ENCODE peak calls at places on chromosomes 5 and 9, in seven cellular contexts. O is Karpas-422, Q is keratinocyte, D is MM.1S, S is astrocyte, W is neuronal stem cell, T is IMR-90. A is an unnamed sample.

GRCh38 chr5:134503088-134503936 is 22.2 kb upstream of the JADE2 start:
- DNase-seq in Q (peak; percentile 85), O (no peak), W (no peak), T (peak; percentile 99), D (peak; percentile 56), S (peak; percentile 99), A (peak; percentile 92)

GRCh38 chr9:12759767-12760166 is 15.1 kb upstream of the LURAP1L start:
- DNase-seq in D (no peak), T (peak; percentile 73), S (peak; percentile 36), Q (no peak), O (no peak), W (no peak), A (no peak)

GRCh38 chr9:113687680-113688371 is 188.3 kb upstream of the ZNF618 start:
- DNase-seq in W (no peak), Q (no peak), S (no peak), D (no peak), T (no peak), O (peak; percentile 25), A (no peak)

GRCh38 chr5:10564838-10565784 is 1.2 kb downstream of the ANKRD33B start:
- DNase-seq in W (no peak), S (no peak), Q (no peak), T (no peak), D (no peak), O (no peak), A (no peak)

GRCh38 chr9:126155756-126156664 is 170.6 kb upstream of the MVB12B start:
- DNase-seq in O (no peak), D (no peak), Q (no peak), T (no peak), W (no peak), S (no peak), A (no peak)

GRCh38 chr5:91264311-91265051 is 118.6 kb downstream of the ARRDC3 start:
- DNase-seq in D (no peak), S (no peak), T (no peak), Q (no peak), O (no peak), W (no peak), A (no peak)

GRCh38 chr5:71782771-71783770 is 64.0 kb downstream of the CARTPT start:
- DNase-seq in O (peak; percentile 80), D (peak; percentile 48), T (peak; percentile 75), Q (no peak), S (peak; percentile 48), W (peak; percentile 73), A (peak; percentile 67)

GRCh38 chr5:73592546-73592945 is 27.0 kb downstream of the UTP15 start:
- DNase-seq in Q (no peak), W (no peak), S (peak; percentile 39), D (no peak), O (no peak), T (peak; percentile 61), A (no peak)

GRCh38 chr5:149341846-149342245 is 3.5 kb upstream of the GRPEL2 start:
- DNase-seq in T (no peak), S (no peak), O (no peak), D (no peak), Q (no peak), W (no peak), A (no peak)

GRCh38 chr9:127132921-127133647 is 10.6 kb upstream of the ANGPTL2 start:
- DNase-seq in D (no peak), S (peak; percentile 46), O (no peak), Q (no peak), T (peak; percentile 75), W (no peak), A (no peak)

GRCh38 chr9:19127881-19128719 is 808 bp upstream of the PLIN2 start:
- DNase-seq in W (peak; percentile 38), O (peak; percentile 67), S (no peak), Q (no peak), T (no peak), D (no peak), A (peak; percentile 54)

GRCh38 chr9:114405294-114406034 is 17.7 kb upstream of the AKNA start:
- DNase-seq in D (peak; percentile 71), S (peak; percentile 43), T (peak; percentile 78), O (peak; percentile 93), W (peak; percentile 73), Q (peak; percentile 38), A (peak; percentile 83)

GRCh38 chr9:112044183-112044582 is 130.9 kb downstream of the SUSD1 start:
- DNase-seq in W (no peak), S (no peak), D (no peak), T (peak; percentile 58), Q (no peak), O (no peak), A (no peak)

GRCh38 chr5:97544279-97545077 is 361.4 kb upstream of the RIOK2 start:
- DNase-seq in Q (no peak), S (no peak), W (no peak), O (no peak), D (no peak), T (peak; percentile 37), A (no peak)

GRCh38 chr5:58239731-58240130 is 220.2 kb downstream of the PLK2 start:
- DNase-seq in S (no peak), O (no peak), D (no peak), T (no peak), W (no peak), Q (no peak), A (no peak)

GRCh38 chr9:107345327-107345726 is 62.2 kb downstream of the RAD23B start:
- DNase-seq in W (no peak), O (no peak), D (no peak), T (no peak), S (no peak), Q (no peak), A (no peak)

GRCh38 chr9:109974143-109974917 is 194.3 kb downstream of the PALM2AKAP2 start:
- DNase-seq in Q (no peak), O (no peak), S (no peak), T (no peak), W (no peak), D (peak; percentile 80), A (no peak)

DNA sequence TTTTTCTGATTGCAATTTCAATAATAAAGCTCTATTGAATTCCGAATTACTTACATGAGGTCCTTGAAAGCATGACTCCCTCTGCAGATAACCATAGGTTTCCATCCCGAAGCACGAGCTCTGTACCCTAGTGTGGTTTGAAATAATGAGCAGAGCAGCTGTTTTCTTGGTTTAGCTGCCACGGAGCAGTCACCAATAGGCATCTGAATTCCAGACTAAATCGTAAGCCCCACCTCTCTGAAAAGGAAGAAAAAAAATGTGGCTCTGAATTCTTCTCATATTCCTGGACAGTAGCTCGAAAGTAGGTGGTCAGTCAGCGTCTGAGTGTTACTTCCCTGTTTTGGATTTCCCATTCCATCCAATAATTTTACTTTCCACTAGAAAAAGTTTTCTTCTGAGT is 18.6 kb upstream of the GNE start:
- DNase-seq in T (peak; percentile 90), O (no peak), S (peak; percentile 88), Q (no peak), D (no peak), W (no peak), A (no peak)
- H3K4me3 ChIP-seq in T (peak overlapping the region; percentile 8), O (no peak overlapping the region), S (peak overlapping the region; percentile 49), Q (no peak overlapping the region), D (no peak overlapping the region), W (no peak overlapping the region), A (no peak overlapping the region)

GRCh38 chr9:14030350-14030823 is 283.6 kb downstream of the NFIB start:
- DNase-seq in W (no peak), O (no peak), D (no peak), Q (peak; percentile 35), S (peak; percentile 80), T (peak; percentile 66), A (no peak)

GRCh38 chr9:14031761-14032279 is 282.1 kb downstream of the NFIB start:
- DNase-seq in T (no peak), Q (no peak), W (no peak), O (no peak), D (no peak), S (peak; percentile 24), A (no peak)

GRCh38 chr9:14029811-14030210 is 284.1 kb downstream of the NFIB start:
- DNase-seq in T (no peak), Q (no peak), D (no peak), O (no peak), W (no peak), S (no peak), A (no peak)

GRCh38 chr9:14033067-14033466 is 280.9 kb downstream of the NFIB start:
- DNase-seq in O (no peak), S (no peak), T (no peak), Q (no peak), W (no peak), D (no peak), A (no peak)

DNA sequence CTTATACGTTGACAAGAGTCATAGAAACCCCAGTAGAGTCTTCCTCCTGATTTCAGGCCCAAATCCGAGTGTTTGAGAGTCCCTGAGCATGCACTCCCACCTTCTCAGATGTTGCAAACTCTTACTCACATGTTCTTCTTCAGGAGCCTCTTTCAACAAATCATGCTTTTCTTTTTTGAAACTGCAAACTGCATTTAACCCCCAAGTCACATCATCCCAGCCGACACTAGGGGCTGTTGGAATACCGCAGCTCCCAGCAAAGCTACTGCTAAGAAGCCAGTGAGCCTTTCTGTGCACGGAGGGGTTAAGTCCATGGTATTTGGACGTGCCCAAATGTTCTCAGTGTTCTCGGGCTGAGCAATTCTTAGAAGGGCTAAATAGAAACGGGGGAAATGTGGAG is 282.9 kb downstream of the NFIB start:
- DNase-seq in O (no peak), W (peak; percentile 29), D (no peak), S (peak; percentile 56), T (peak; percentile 18), Q (no peak), A (no peak)
- H2AFZ ChIP-seq in O (no peak overlapping the region), W (peak overlapping the region; percentile 42), D (no peak overlapping the region), S (peak overlapping the region; percentile 16), T (no peak overlapping the region), Q (peak overlapping the region; percentile 96), A (no peak overlapping the region)

GRCh38 chr9:87116492-87116891 is 169.2 kb upstream of the GAS1 start:
- DNase-seq in S (no peak), Q (no peak), T (no peak), D (no peak), W (no peak), O (no peak), A (no peak)

GRCh38 chr9:87112656-87113055 is 165.3 kb upstream of the GAS1 start:
- DNase-seq in S (peak; percentile 15), O (no peak), D (no peak), Q (no peak), T (peak; percentile 48), W (no peak), A (no peak)

GRCh38 chr9:87111010-87111409 is 163.7 kb upstream of the GAS1 start:
- DNase-seq in Q (no peak), W (no peak), D (no peak), S (no peak), O (no peak), T (no peak), A (no peak)

GRCh38 chr9:87115790-87116189 is 168.5 kb upstream of the GAS1 start:
- DNase-seq in S (no peak), O (no peak), Q (no peak), W (no peak), D (no peak), T (peak; percentile 28), A (no peak)

DNA sequence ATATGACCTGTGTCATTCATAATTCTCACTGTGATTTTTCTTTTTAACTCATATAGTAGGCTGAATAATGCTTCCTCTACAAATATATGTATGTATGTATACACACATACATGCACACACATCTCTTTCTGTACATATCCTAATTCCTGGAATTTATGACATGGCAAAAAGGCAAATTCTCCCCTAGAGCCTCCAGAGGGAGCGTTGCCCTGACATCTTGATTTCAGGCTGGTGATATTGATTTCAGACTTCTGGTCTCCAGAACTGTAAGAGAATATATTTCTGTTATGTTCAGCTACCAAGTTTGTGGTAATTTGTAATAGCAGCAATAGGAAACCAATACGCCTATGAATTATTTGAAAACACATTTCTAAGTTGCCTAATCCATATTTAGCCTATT is 166.6 kb upstream of the GAS1 start:
- DNase-seq in W (no peak), Q (no peak), T (no peak), D (no peak), O (no peak), S (no peak), A (no peak)
- H3K4me3 ChIP-seq in W (no peak overlapping the region), Q (no peak overlapping the region), T (no peak overlapping the region), D (no peak overlapping the region), O (no peak overlapping the region), S (no peak overlapping the region), A (no peak overlapping the region)

GRCh38 chr5:179486596-179487051 is 63.7 kb upstream of the RUFY1 start:
- DNase-seq in S (no peak), W (no peak), Q (no peak), O (no peak), T (peak; percentile 65), D (no peak), A (no peak)
- H2AFZ ChIP-seq in S (no peak overlapping the region), W (no peak overlapping the region), Q (no peak overlapping the region), O (no peak overlapping the region), T (peak overlapping the region; percentile 54), D (no peak overlapping the region), A (no peak overlapping the region)

A was measured in DND-41.